ENCODE peak calls at places on chromosomes 4 and X, in ten cellular contexts. W is H4, N is astrocyte, E is DMS 273 treated with DMSO at 0.1 percent for 48 hours, M is H9, U is iris pigment epithelial cell, P is sigmoid colon, O is adipocyte, J is NAMALWA, I is right lobe of liver. Q is an unnamed sample.
A peak's percentile ranks its signal among the peaks of the same experiment; 100 is the strongest.

GRCh38 chr4:168039593-168039992 is 52.7 kb upstream of the ANXA10 start:
- DNase-seq in W (no peak), N (no peak), E (no peak), M (no peak), U (no peak), P (no peak), O (no peak), J (no peak), I (no peak), Q (no peak)

GRCh38 chr4:85488416-85488815 is 13.5 kb downstream of the ARHGAP24 start:
- DNase-seq in W (no peak), N (no peak), E (no peak), M (no peak), U (no peak), P (no peak), O (no peak), J (no peak), I (no peak), Q (no peak)

GRCh38 chrX:107429090-107429489 is 20.4 kb upstream of the FRMPD3 start:
- DNase-seq in W (peak; percentile 25), N (no peak), E (no peak), M (peak; percentile 67), U (peak; percentile 14), P (no peak), O (no peak), J (peak; percentile 46), I (peak; percentile 27), Q (no peak)

GRCh38 chr4:2570551-2571222 is 34.2 kb downstream of the FAM193A start:
- DNase-seq in W (no peak), N (no peak), E (no peak), M (no peak), U (no peak), P (no peak), O (no peak), J (no peak), I (no peak), Q (no peak)

GRCh38 chr4:123748806-123749205 is 352.2 kb downstream of the SPRY1 start:
- DNase-seq in W (no peak), N (no peak), E (no peak), M (no peak), U (no peak), P (no peak), O (no peak), J (no peak), I (no peak), Q (no peak)

GRCh38 chr4:72536443-72536842 is 32.6 kb downstream of the ADAMTS3 start:
- DNase-seq in W (no peak), N (no peak), E (no peak), M (no peak), U (no peak), P (no peak), O (no peak), J (no peak), I (no peak), Q (no peak)

GRCh38 chrX:114615765-114616164 is 31.9 kb downstream of the HTR2C start:
- DNase-seq in W (no peak), N (no peak), E (no peak), M (no peak), U (no peak), P (no peak), O (peak; percentile 29), J (no peak), I (no peak), Q (no peak)

GRCh38 chrX:22968494-22968893 is 31.3 kb upstream of the DDX53 start:
- DNase-seq in W (no peak), N (no peak), E (no peak), M (no peak), U (no peak), P (no peak), O (no peak), J (no peak), I (no peak), Q (no peak)

GRCh38 chr4:68267433-68267944 is 22.0 kb upstream of the TMPRSS11B start:
- DNase-seq in W (peak; percentile 23), N (peak; percentile 85), E (no peak), M (no peak), U (peak; percentile 76), P (no peak), O (no peak), J (no peak), I (no peak), Q (no peak)

GRCh38 chr4:105637409-105638258 is 70.9 kb downstream of the INTS12 start:
- DNase-seq in W (no peak), N (peak; percentile 15), E (peak; percentile 38), M (no peak), U (peak; percentile 62), P (peak; percentile 89), O (peak; percentile 33), J (peak; percentile 95), I (peak; percentile 51), Q (peak; percentile 80)

GRCh38 chrX:103608305-103608963 is 671 bp downstream of the TCEAL3 start:
- DNase-seq in W (no peak), N (no peak), E (no peak), M (peak; percentile 37), U (no peak), P (no peak), O (peak; percentile 19), J (no peak), I (peak; percentile 22), Q (peak; percentile 51)

GRCh38 chr4:1731180-1731579 is 9.9 kb downstream of the TACC3 start:
- DNase-seq in W (no peak), N (peak; percentile 67), E (no peak), M (no peak), U (peak; percentile 29), P (no peak), O (no peak), J (no peak), I (no peak), Q (no peak)

GRCh38 chrX:72532371-72532770 is 40.3 kb downstream of the HDAC8 start:
- DNase-seq in W (no peak), N (no peak), E (no peak), M (no peak), U (peak; percentile 47), P (no peak), O (no peak), J (no peak), I (no peak), Q (no peak)

GRCh38 chrX:155071694-155072215 is 447 bp downstream of the BRCC3 start:
- DNase-seq in W (no peak), N (no peak), E (no peak), M (no peak), U (no peak), P (peak; percentile 68), O (peak; percentile 17), J (peak; percentile 39), I (no peak), Q (no peak)